ENCODE peak calls at places on chromosomes 13 and 19, in nine cellular contexts. H is K562; R is pancreas; F is choroid plexus epithelial cell; K is brain microvascular endothelial cell; Y is heart right ventricle; Q is nephron progenitor cell; D is endothelial cell of umbilical vein; W is CD8-positive, alpha-beta T cell. P is an unnamed sample.

GRCh38 chr13:62643799-62644484 is 1228.3 kb upstream of the PCDH20 start:
- DNase-seq in W (no peak), F (no peak), H (no peak), K (no peak), Q (no peak), Y (no peak), R (no peak), D (no peak), P (no peak)

GRCh38 chr19:50798116-50798942 is 8.1 kb downstream of the ACP4 start:
- DNase-seq in R (no peak), D (no peak), H (no peak), F (no peak), Y (no peak), K (no peak), Q (no peak), W (no peak), P (no peak)

GRCh38 chr13:107563099-107563925 is 652.0 kb downstream of the LIG4 start:
- DNase-seq in W (no peak), H (no peak), Q (no peak), K (no peak), R (no peak), F (peak; percentile 45), Y (no peak), D (peak; percentile 52), P (no peak)

GRCh38 chr19:46574533-46574932 is 26.6 kb upstream of the CALM3 start:
- DNase-seq in D (no peak), K (no peak), Q (no peak), Y (no peak), W (no peak), H (peak; percentile 59), F (peak; percentile 47), R (no peak), P (no peak)

GRCh38 chr13:108176685-108177274 is 38.6 kb downstream of the LIG4 start:
- DNase-seq in W (no peak), F (peak; percentile 67), Q (peak; percentile 38), R (no peak), K (peak; percentile 49), H (peak; percentile 60), D (peak; percentile 18), Y (no peak), P (peak; percentile 25)

GRCh38 chr13:109369357-109370052 is 416.9 kb downstream of the IRS2 start:
- DNase-seq in W (no peak), K (no peak), H (no peak), F (no peak), D (no peak), R (no peak), Y (no peak), Q (no peak), P (no peak)

GRCh38 chr19:8215783-8216182 is 6.6 kb downstream of the CERS4 start:
- DNase-seq in D (no peak), H (no peak), Y (no peak), R (no peak), Q (no peak), K (no peak), F (no peak), W (no peak), P (no peak)

GRCh38 chr13:102191951-102192461 is 209.8 kb downstream of the FGF14 start:
- DNase-seq in K (peak; percentile 22), Y (no peak), Q (no peak), D (peak; percentile 4), F (peak; percentile 43), R (no peak), H (no peak), W (no peak), P (no peak)

GRCh38 chr13:67635754-67636153 is 405.6 kb upstream of the PCDH9 start:
- DNase-seq in Y (no peak), F (peak; percentile 22), H (no peak), R (no peak), K (no peak), W (no peak), D (no peak), Q (no peak), P (no peak)

GRCh38 chr19:12642506-12642905 is 24.0 kb downstream of the MAN2B1 start:
- DNase-seq in R (no peak), Y (no peak), W (no peak), D (no peak), H (no peak), F (no peak), K (no peak), Q (no peak), P (no peak)

GRCh38 chr19:49814010-49814409 is 918 bp upstream of the FUZ start:
- DNase-seq in Q (no peak), F (no peak), Y (no peak), K (no peak), R (no peak), D (no peak), W (no peak), H (no peak), P (no peak)

GRCh38 chr13:51330741-51331140 is 8.8 kb upstream of the SERPINE3 start:
- DNase-seq in W (no peak), K (peak; percentile 39), R (no peak), Q (no peak), F (no peak), H (no peak), D (no peak), Y (no peak), P (no peak)

GRCh38 chr13:113001251-113002140 is 32.5 kb downstream of the MCF2L start:
- DNase-seq in Y (no peak), K (peak; percentile 5), H (no peak), R (peak; percentile 77), Q (peak; percentile 74), W (no peak), F (peak; percentile 10), D (no peak), P (no peak)
- TF ChIP-seq CTCF in Y (no peak), K (no peak), H (no peak), R (no peak), Q (no peak), W (no peak), F (no peak), D (no peak), P (no peak)

GRCh38 chr13:99969934-99970760 is 1.4 kb downstream of the ZIC5 start:
- DNase-seq in H (peak; percentile 82), Y (no peak), F (peak; percentile 72), R (no peak), Q (peak; percentile 71), D (no peak), W (peak; percentile 59), K (no peak), P (no peak)
- TF ChIP-seq CTCF in H (peak; percentile 1), Y (no peak), F (no peak), R (no peak), Q (no peak), D (no peak), W (no peak), K (no peak), P (no peak)

GRCh38 chr19:44948763-44949374 is 3.0 kb downstream of the APOC2 start:
- DNase-seq in R (no peak), H (no peak), Q (no peak), D (no peak), W (no peak), F (peak; percentile 33), Y (no peak), K (no peak), P (no peak)

GRCh38 chr19:44949550-44949949 is 3.7 kb downstream of the APOC2 start:
- DNase-seq in D (no peak), R (no peak), H (no peak), Y (no peak), W (no peak), K (no peak), F (no peak), Q (no peak), P (no peak)

GRCh38 chr19:44948237-44948636 is 2.4 kb downstream of the APOC2 start:
- DNase-seq in D (no peak), H (peak; percentile 34), Y (no peak), K (no peak), F (no peak), W (no peak), Q (no peak), R (no peak), P (no peak)

GRCh38 chr19:44954278-44954648 is 917 bp upstream of the CLPTM1 start:
- DNase-seq in Y (no peak), D (no peak), H (no peak), R (no peak), Q (no peak), F (no peak), K (no peak), W (no peak), P (no peak)

DNA sequence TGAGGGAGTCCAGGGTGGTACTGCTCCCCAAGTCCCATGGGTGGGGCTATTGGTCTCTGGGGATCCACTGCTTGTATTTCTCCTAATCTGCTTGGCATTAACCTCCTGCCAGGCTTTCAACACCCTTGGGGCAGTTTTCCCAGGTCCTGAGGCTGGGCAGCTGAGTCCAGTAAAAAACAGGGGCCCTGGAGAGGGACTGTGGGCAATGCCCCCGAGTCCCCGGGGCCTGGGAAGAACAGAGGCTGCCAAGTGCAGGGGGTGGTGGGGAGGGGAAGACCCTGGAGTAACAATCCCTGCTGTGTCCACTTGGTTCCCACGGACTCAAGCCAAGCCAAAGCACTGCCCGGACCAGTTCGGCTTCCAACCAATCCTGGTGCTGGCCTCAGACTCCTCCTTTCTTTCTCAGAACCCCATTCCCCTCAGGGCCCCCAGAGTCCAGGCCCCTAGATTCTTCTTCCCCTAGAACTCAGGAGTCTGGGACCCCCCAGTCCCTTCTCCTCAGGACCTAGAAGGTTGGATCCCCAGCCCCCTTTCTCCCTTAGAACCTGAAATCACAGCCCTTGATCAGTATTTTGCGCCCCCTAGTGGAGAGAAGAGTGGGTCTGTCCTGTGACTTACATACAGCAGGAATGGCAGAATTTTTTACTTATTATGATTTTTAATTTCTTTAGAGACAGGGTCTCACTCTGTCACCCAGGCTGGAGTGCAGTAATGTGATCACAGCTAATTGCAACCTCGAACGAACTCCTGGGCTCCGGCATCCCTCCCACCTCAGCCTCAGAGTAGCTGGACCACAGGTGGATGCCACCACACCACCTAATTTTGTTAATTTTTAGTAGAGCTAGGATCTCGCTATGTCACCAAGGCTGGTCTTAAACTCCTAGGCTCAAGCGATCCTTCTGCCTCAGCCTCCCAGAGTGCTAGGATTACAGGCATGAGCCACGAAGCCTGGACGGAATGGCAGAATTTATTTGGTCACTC is 3.7 kb upstream of the CLPTM1 start:
- DNase-seq in D (peak; percentile 67), K (peak; percentile 75), R (peak; percentile 57), Q (peak; percentile 69), W (peak; percentile 68), Y (peak; percentile 30), F (peak; percentile 90), H (peak; percentile 87), P (no peak)
- TF ChIP-seq CTCF in D (peak; percentile 69), K (peak; percentile 88), R (peak; percentile 85), Q (peak; percentile 85), W (peak; percentile 81), Y (peak; percentile 85), F (peak; percentile 87), H (peak; percentile 72), P (no peak)

DNA sequence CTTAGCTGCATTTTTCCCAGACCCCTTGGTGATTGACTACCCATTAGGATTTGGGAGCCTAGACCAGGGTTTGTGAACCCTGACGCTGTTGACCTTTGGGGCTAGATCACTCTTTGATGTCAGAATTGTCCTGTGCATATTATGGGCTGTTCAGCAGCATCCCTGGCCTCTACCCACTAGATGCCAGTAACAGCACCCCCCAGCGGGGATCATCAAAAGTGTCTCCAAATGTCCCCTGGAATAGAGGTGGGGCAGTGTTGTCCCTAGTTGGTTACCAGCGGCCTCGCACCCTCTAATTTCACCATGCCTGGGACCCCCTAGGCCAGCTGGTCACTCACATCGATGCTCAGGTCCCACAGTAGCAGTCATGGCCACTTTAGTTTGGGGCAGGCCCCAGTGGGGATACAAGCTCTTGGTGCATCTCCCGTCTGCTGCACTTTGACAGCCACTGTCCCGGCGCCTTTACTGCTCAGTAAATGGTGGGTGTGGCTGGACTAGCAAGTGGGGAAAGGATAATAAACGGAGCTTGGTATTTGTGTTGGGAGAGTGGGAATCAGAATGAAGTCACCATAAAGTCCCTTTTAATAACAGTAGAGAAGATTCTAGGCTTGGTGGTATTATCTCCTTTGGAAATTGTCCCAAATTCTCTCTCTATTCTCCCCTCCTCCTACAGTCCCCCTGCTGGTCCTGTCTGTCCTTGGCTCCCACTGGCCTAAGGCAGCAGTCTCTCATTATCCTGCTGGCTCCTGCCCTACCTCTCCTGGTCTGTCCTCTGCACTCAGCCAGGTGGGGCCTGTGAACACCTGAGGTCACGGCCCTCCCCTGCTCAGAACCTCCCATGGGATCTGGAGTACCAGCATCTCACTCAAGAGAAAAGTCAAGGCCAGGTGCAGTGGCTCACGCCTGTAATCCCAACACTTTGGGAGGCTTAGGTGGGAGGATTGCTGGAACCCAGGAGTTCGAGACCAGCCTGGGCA is 80.6 kb downstream of the SIPA1L3 start:
- DNase-seq in Y (no peak), R (no peak), K (no peak), W (no peak), F (no peak), H (peak; percentile 38), D (no peak), Q (peak; percentile 37), P (no peak)
- TF ChIP-seq CTCF in Y (no peak), R (no peak), K (peak; percentile 62), W (no peak), F (peak; percentile 31), H (peak; percentile 74), D (peak; percentile 17), Q (peak; percentile 14), P (no peak)

P was measured in activated B cell treated with CpG ODN at 0.5 μM for 24 hours.